ENCODE peak calls at places on chromosome 1, in five cellular contexts. B is LoVo; C is HuH-7.5; Z is naive thymus-derived CD8-positive, alpha-beta T cell; G is NCI-H345. J is an unnamed sample.

GRCh38 chr1:40140211-40140709 is 20.9 kb upstream of the RLF start:
- DNase-seq in C (no peak), Z (no peak), B (peak; percentile 59), G (no peak), J (no peak)

GRCh38 chr1:54172614-54173312 is 20.0 kb upstream of the CDCP2 start:
- DNase-seq in B (no peak), G (no peak), Z (no peak), C (no peak), J (no peak)

GRCh38 chr1:194865367-194865766 is 1679.0 kb upstream of the B3GALT2 start:
- DNase-seq in C (no peak), G (peak; percentile 70), Z (no peak), B (no peak), J (no peak)

GRCh38 chr1:29876902-29877301 is 640.6 kb downstream of the PTPRU start:
- DNase-seq in G (peak; percentile 49), C (no peak), Z (no peak), B (no peak), J (no peak)

GRCh38 chr1:25724986-25725385 is 75.0 kb upstream of the SELENON start:
- DNase-seq in B (no peak), Z (no peak), G (peak; percentile 13), C (no peak), J (no peak)

GRCh38 chr1:52677407-52677806 is 20.7 kb downstream of the COA7 start:
- DNase-seq in B (no peak), C (no peak), Z (no peak), G (no peak), J (no peak)

GRCh38 chr1:3012511-3013291 is 8.6 kb upstream of the ACTRT2 start:
- DNase-seq in B (no peak), Z (peak; percentile 7), G (no peak), C (peak; percentile 85), J (peak; percentile 14)

GRCh38 chr1:91699339-91699970 is 186.5 kb downstream of the TGFBR3 start:
- DNase-seq in C (no peak), Z (no peak), B (no peak), G (no peak), J (no peak)

GRCh38 chr1:18299441-18300338 is 181.0 kb upstream of the KLHDC7A start:
- DNase-seq in C (peak; percentile 58), B (peak; percentile 42), Z (no peak), G (peak; percentile 30), J (peak; percentile 19)

GRCh38 chr1:84090447-84091244 is 53.4 kb upstream of the PRKACB start:
- DNase-seq in B (peak; percentile 45), Z (no peak), G (peak; percentile 5), C (no peak), J (no peak)

J was measured in NCI-H446.